ENCODE peak calls at places on chromosomes 12 and 14, in nine cellular contexts. I is SJSA1, O is neural progenitor cell, K is cardiac muscle cell, W is tibial artery, F is aorta, P is kidney, E is A549, V is GM23248. L is an unnamed sample. For H3K9me3, the result is how much of the 10 kb centered on the place peaks cover.

GRCh38 chr12:120474092-120474960 is 4.8 kb upstream of the SRSF9 start:
- DNase-seq in I (no peak), O (no peak), K (no peak), W (peak), F (peak), P (no peak), E (peak), V (peak), L (no peak)

GRCh38 chr14:74085047-74085637 is 386 bp downstream of the LIN52 start:
- DNase-seq in I (peak), O (peak), K (peak), W (no peak), F (no peak), P (no peak), E (peak), V (peak), L (peak)

GRCh38 chr12:12266389-12266872 is 413 bp downstream of the LRP6 start:
- DNase-seq in I (no peak), O (peak), K (peak), W (peak), F (peak), P (no peak), E (no peak), V (peak), L (no peak)

GRCh38 chr14:69355155-69355954 is 42.7 kb downstream of the ERH start:
- DNase-seq in I (no peak), O (no peak), K (no peak), W (no peak), F (no peak), P (no peak), E (no peak), V (no peak), L (no peak)

GRCh38 chr12:99223554-99223953 is 424.0 kb upstream of the GARIN6 start:
- DNase-seq in I (no peak), O (no peak), K (no peak), W (no peak), F (no peak), P (no peak), E (no peak), V (no peak), L (no peak)

GRCh38 chr12:66002812-66003211 is 127.7 kb downstream of the LLPH start:
- DNase-seq in I (no peak), O (no peak), K (no peak), W (no peak), F (no peak), P (no peak), E (no peak), V (no peak), L (no peak)

GRCh38 chr14:59333668-59334067 is 131.5 kb downstream of the GPR135 start:
- DNase-seq in I (no peak), O (no peak), K (peak), W (no peak), F (no peak), P (no peak), E (no peak), V (peak), L (no peak)

GRCh38 chr14:65164068-65164824 is 61.9 kb upstream of the MAX start:
- DNase-seq in I (no peak), O (peak), K (peak), W (no peak), F (no peak), P (no peak), E (peak), V (peak), L (peak)

GRCh38 chr14:104968153-104968527 is 10.0 kb downstream of the AHNAK2 start:
- DNase-seq in I (no peak), O (peak), K (peak), W (peak), F (peak), P (peak), E (peak), V (peak), L (peak)

GRCh38 chr14:92937229-92937937 is 14.4 kb downstream of the CHGA start:
- DNase-seq in I (no peak), O (no peak), K (no peak), W (no peak), F (no peak), P (no peak), E (no peak), V (no peak), L (no peak)

GRCh38 chr12:68775121-68775520 is 29.1 kb downstream of the SLC35E3 start:
- DNase-seq in I (peak), O (no peak), K (no peak), W (no peak), F (no peak), P (no peak), E (no peak), V (no peak), L (no peak)

GRCh38 chr12:70002912-70003255 is 177.9 kb downstream of the MYRFL start:
- DNase-seq in I (no peak), O (no peak), K (no peak), W (no peak), F (no peak), P (no peak), E (no peak), V (no peak), L (no peak)

GRCh38 chr12:68264175-68264863 is 10.9 kb upstream of the IL22 start:
- DNase-seq in I (no peak), O (no peak), K (no peak), W (no peak), F (no peak), P (no peak), E (no peak), V (peak), L (no peak)

GRCh38 chr14:31206536-31207286 is 882 bp downstream of the HECTD1 start:
- DNase-seq in I (no peak), O (peak), K (peak), W (peak), F (no peak), P (peak), E (no peak), V (peak), L (no peak)

GRCh38 chr14:31207287-31207745 is 277 bp downstream of the HECTD1 start:
- DNase-seq in I (peak), O (no peak), K (no peak), W (no peak), F (no peak), P (no peak), E (no peak), V (no peak), L (peak)

GRCh38 chr14:31205681-31206535 is 1.7 kb downstream of the HECTD1 start:
- DNase-seq in I (no peak), O (peak), K (peak), W (no peak), F (no peak), P (no peak), E (no peak), V (peak), L (no peak)

GRCh38 chr14:31203414-31203742 is 4.2 kb downstream of the HECTD1 start:
- DNase-seq in I (no peak), O (no peak), K (no peak), W (no peak), F (no peak), P (no peak), E (no peak), V (no peak), L (no peak)

GRCh38 chr14:31204593-31205534 is 2.7 kb downstream of the HECTD1 start:
- DNase-seq in I (no peak), O (no peak), K (no peak), W (no peak), F (no peak), P (no peak), E (no peak), V (peak), L (no peak)
- H3K27ac ChIP-seq in I (no peak), O (no peak), K (peak), W (peak), F (no peak), P (no peak), E (no peak), V (peak), L (no peak)

GRCh38 chr14:101564444-101564776 is 3.1 kb downstream of the DIO3 start:
- DNase-seq in I (no peak), O (no peak), K (no peak), W (no peak), F (no peak), P (no peak), E (no peak), V (no peak), L (no peak)
- H3K4me3 ChIP-seq in I (no peak), O (peak), K (no peak), W (no peak), F (no peak), P (no peak), E (peak), V (no peak), L (no peak)

GRCh38 chr14:84006643-84007137 is 1523.3 kb upstream of the FLRT2 start:
- DNase-seq in I (no peak), O (peak), K (peak), W (no peak), F (no peak), P (no peak), E (no peak), V (no peak), L (no peak)

GRCh38 chr14:84003316-84003715 is 1526.6 kb upstream of the FLRT2 start:
- DNase-seq in I (no peak), O (no peak), K (no peak), W (no peak), F (no peak), P (no peak), E (no peak), V (no peak), L (no peak)

GRCh38 chr14:84001023-84001422 is 1528.9 kb upstream of the FLRT2 start:
- DNase-seq in I (no peak), O (no peak), K (no peak), W (no peak), F (no peak), P (no peak), E (no peak), V (no peak), L (no peak)
- H3K9me3 ChIP-seq in I (under half), O (under half), K (under half), W (under half), F (under half), P (under half), E (under half), V (under half), L (under half)

DNA sequence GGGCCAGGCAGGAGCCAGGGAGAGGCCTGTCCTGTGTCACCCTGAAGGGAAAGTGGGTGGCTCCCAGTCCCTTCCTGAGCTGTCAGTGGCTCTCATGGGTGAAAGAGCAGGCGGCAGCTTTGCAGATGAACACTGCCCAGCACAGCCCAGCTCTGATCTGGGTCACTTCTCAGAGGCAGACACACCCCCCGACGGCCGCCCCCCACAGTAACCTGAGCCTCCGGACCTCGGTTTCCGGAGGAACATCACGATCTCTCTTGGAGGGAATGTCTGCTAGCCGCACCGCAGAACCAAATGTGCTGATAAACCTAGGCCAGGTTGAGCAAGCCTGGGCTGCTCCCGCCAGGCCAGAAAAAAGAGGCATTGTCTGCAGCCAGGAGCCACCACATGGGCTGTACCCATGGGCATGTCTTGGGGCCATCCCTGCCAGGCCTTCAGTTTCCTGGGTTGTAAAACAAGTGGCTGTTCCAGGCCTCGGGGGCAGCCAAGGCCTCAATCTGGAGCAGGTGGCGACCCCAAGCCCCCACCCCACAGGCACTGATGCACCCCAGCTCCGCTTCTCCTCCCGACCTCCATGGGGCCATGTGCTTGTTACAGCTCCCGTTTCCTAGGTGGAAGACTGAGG is 57.6 kb downstream of the NCOR2 start:
- DNase-seq in I (no peak), O (peak), K (peak), W (peak), F (no peak), P (peak), E (no peak), V (peak), L (peak)
- H3K27ac ChIP-seq in I (no peak), O (peak), K (peak), W (peak), F (no peak), P (no peak), E (peak), V (peak), L (peak)

GRCh38 chr12:9867531-9867930 is 1.6 kb downstream of the CLEC2B start:
- DNase-seq in I (no peak), O (no peak), K (no peak), W (no peak), F (no peak), P (no peak), E (no peak), V (peak), L (no peak)
- H3K4me3 ChIP-seq in I (peak), O (no peak), K (no peak), W (peak), F (no peak), P (peak), E (no peak), V (peak), L (no peak)

GRCh38 chr14:35847636-35848035 is 21.5 kb downstream of the BRMS1L start:
- DNase-seq in I (no peak), O (no peak), K (no peak), W (no peak), F (no peak), P (no peak), E (no peak), V (no peak), L (no peak)
- H3K9me3 ChIP-seq in I (under half), O (under half), K (under half), W (under half), F (under half), P (under half), E (under half), V (under half), L (under half)

DNA sequence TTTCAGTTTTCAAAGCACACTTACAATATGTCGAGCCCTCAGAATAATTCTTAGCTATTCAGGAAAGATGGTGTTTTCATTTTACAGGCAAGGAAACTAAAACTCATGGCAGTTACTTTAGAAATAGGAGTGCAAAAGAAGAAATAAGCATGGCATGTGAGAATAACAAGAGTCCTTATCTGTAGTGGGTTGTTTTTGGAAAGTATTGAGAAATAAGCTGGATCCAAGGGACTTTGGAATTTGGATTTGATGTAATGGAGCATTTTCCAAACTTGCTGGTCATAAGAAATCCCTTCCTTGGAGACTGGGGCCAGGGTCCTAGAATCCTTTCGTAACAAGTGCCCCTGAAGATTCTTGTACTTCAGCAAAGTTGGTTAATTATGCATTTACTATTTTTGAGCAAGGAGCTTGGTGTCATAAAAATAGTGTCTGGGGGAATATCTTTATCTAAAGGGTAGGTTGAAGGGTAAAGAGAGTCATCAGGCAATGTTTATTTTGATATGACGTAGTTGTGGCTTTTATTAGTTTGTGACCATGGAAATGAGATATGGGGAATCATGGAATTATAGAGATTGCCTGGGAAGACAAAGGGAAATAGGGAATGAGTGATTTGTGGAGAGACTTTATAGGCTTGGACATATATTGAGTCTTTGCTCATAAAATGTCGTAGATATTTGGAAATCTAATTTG is 53.9 kb downstream of the WNK1 start:
- DNase-seq in I (no peak), O (no peak), K (no peak), W (no peak), F (no peak), P (no peak), E (peak), V (peak), L (no peak)
- H3K27ac ChIP-seq in I (no peak), O (no peak), K (peak), W (peak), F (no peak), P (no peak), E (no peak), V (no peak), L (no peak)